ENCODE peak calls at places on chromosomes 13 and 19, in five cellular contexts. One of them, this sample, is unnamed.

GRCh38 chr13:39462906-39463305 is 140.1 kb downstream of the LHFPL6 start:
- DNase-seq in colonic mucosa: no peak
- DNase-seq in left ventricle myocardium superior: no peak
- DNase-seq in NCI-H1105: no peak
- DNase-seq in NCI-H774: no peak
- DNase-seq in this sample: no peak

GRCh38 chr13:30587231-30587630 is 30.5 kb upstream of the USPL1 start:
- DNase-seq in colonic mucosa: no peak
- DNase-seq in left ventricle myocardium superior: no peak
- DNase-seq in NCI-H1105: no peak
- DNase-seq in NCI-H774: no peak
- DNase-seq in this sample: no peak

GRCh38 chr19:36963262-36963661 is 47.1 kb downstream of the ZNF568 start:
- DNase-seq in colonic mucosa: no peak
- DNase-seq in left ventricle myocardium superior: no peak
- DNase-seq in NCI-H1105: peak
- DNase-seq in NCI-H774: peak
- DNase-seq in this sample: no peak

GRCh38 chr19:40407714-40408600 is 5.2 kb downstream of the PRX start:
- DNase-seq in colonic mucosa: no peak
- DNase-seq in left ventricle myocardium superior: no peak
- DNase-seq in NCI-H1105: no peak
- DNase-seq in NCI-H774: no peak
- DNase-seq in this sample: peak

GRCh38 chr19:13277104-13277809 is 127.0 kb downstream of the IER2 start:
- DNase-seq in colonic mucosa: peak
- DNase-seq in left ventricle myocardium superior: peak
- DNase-seq in NCI-H1105: peak
- DNase-seq in NCI-H774: peak
- DNase-seq in this sample: peak

GRCh38 chr19:49587227-49587626 is 3.8 kb upstream of the PRR12 start:
- DNase-seq in colonic mucosa: no peak
- DNase-seq in left ventricle myocardium superior: no peak
- DNase-seq in NCI-H1105: no peak
- DNase-seq in NCI-H774: no peak
- DNase-seq in this sample: no peak

GRCh38 chr13:90787007-90787406 is 560.5 kb upstream of the MIR17HG start:
- DNase-seq in colonic mucosa: no peak
- DNase-seq in left ventricle myocardium superior: no peak
- DNase-seq in NCI-H1105: no peak
- DNase-seq in NCI-H774: no peak
- DNase-seq in this sample: no peak

GRCh38 chr19:12113121-12113520 is 27.0 kb downstream of the ZNF20 start:
- DNase-seq in colonic mucosa: no peak
- DNase-seq in left ventricle myocardium superior: no peak
- DNase-seq in NCI-H1105: no peak
- DNase-seq in NCI-H774: no peak
- DNase-seq in this sample: no peak

GRCh38 chr19:28839455-28839854 is 373.5 kb downstream of the UQCRFS1 start:
- DNase-seq in colonic mucosa: no peak
- DNase-seq in left ventricle myocardium superior: no peak
- DNase-seq in NCI-H1105: no peak
- DNase-seq in NCI-H774: no peak
- DNase-seq in this sample: no peak

GRCh38 chr13:110565296-110565695 is 3.8 kb upstream of the RAB20 start:
- DNase-seq in colonic mucosa: no peak
- DNase-seq in left ventricle myocardium superior: no peak
- DNase-seq in NCI-H1105: no peak
- DNase-seq in NCI-H774: no peak
- DNase-seq in this sample: no peak

GRCh38 chr19:13066933-13067831 is 35.5 kb downstream of the LYL1 start:
- DNase-seq in colonic mucosa: peak
- DNase-seq in left ventricle myocardium superior: no peak
- DNase-seq in NCI-H1105: no peak
- DNase-seq in NCI-H774: no peak
- DNase-seq in this sample: peak

GRCh38 chr19:16351133-16351809 is 26.6 kb downstream of the KLF2 start:
- DNase-seq in colonic mucosa: no peak
- DNase-seq in left ventricle myocardium superior: no peak
- DNase-seq in NCI-H1105: no peak
- DNase-seq in NCI-H774: no peak
- DNase-seq in this sample: no peak

GRCh38 chr13:98453254-98453843 is 123.6 kb downstream of the STK24 start:
- DNase-seq in colonic mucosa: no peak
- DNase-seq in left ventricle myocardium superior: no peak
- DNase-seq in NCI-H1105: no peak
- DNase-seq in NCI-H774: no peak
- DNase-seq in this sample: no peak